ENCODE peak calls at places on chromosome 12, in nine cellular contexts. E is transverse colon, X is A549, F is ovary, B is HepG2, O is K562, P is H1, G is SK-N-SH, Y is stomach. M is an unnamed sample.

GRCh38 chr12:93048646-93049045 is 119.6 kb upstream of the EEA1 start:
- DNase-seq in F (no peak), Y (no peak), E (no peak), P (no peak), O (no peak), X (no peak), B (peak; percentile 84), G (no peak), M (no peak)

GRCh38 chr12:96034631-96035282 is 630 bp downstream of the LTA4H start:
- DNase-seq in X (no peak), Y (no peak), P (no peak), O (peak; percentile 23), B (peak; percentile 22), F (peak; percentile 46), G (peak; percentile 44), E (peak; percentile 40), M (no peak)

GRCh38 chr12:105270671-105271255 is 34.8 kb upstream of the APPL2 start:
- DNase-seq in Y (no peak), B (no peak), G (peak; percentile 17), O (no peak), E (no peak), P (no peak), X (no peak), F (no peak), M (no peak)

GRCh38 chr12:104566244-104566993 is 109.7 kb downstream of the CHST11 start:
- DNase-seq in F (no peak), X (no peak), O (no peak), G (no peak), Y (no peak), P (no peak), E (no peak), B (no peak), M (no peak)

GRCh38 chr12:48961801-48962200 is 4.5 kb upstream of the ARF3 start:
- DNase-seq in P (no peak), X (no peak), E (no peak), Y (no peak), G (no peak), B (no peak), O (no peak), F (no peak), M (no peak)

GRCh38 chr12:53232641-53233538 is 881 bp upstream of the RARG start:
- DNase-seq in G (peak; percentile 75), E (peak; percentile 81), B (no peak), O (no peak), X (peak; percentile 47), F (peak; percentile 56), Y (peak; percentile 70), P (no peak), M (peak; percentile 85)

GRCh38 chr12:69275471-69275891 is 36.1 kb downstream of the CPSF6 start:
- DNase-seq in X (no peak), P (no peak), E (no peak), G (no peak), O (no peak), F (no peak), B (no peak), Y (no peak), M (no peak)

GRCh38 chr12:119020377-119021360 is 39.3 kb downstream of the SRRM4 start:
- DNase-seq in F (no peak), E (peak; percentile 18), O (peak; percentile 72), Y (peak; percentile 46), P (peak; percentile 94), G (peak; percentile 26), X (peak; percentile 48), B (peak; percentile 36), M (no peak)

DNA sequence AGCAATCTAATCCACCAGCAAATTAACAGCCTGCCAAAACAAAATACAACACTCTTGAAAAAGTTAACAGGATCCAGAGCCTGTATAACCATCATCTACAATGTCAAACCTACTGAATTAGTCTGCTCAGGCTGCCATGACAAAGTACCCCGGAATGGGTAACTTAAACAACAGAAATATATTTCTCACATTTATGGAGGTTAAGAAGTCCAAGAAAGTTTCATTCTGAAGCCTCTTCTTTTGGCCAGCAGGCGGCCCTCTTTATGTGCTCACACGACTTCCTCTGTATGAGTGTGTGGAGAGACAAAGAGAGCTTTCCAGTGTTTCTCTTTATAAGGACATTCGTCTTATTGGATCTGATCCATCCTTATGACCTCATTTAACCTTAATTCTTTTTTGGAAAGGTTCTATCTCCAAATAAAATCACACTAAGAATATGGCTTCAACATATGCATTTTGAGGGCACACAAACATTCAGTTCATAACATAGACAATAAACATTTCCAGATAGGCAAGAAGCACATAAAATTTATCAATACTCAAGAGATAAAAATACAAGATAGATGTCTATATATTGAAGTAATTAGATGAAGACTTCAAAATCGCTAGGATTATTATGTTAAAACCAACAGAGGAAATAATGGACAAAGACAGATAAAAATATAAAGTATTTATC is 5.9 kb upstream of the RERG start:
- DNase-seq in Y (peak; percentile 59), G (peak; percentile 26), P (peak; percentile 51), O (peak; percentile 6), E (peak; percentile 42), F (no peak), X (peak; percentile 61), B (peak; percentile 42), M (peak; percentile 80)
- TF ChIP-seq EP300 in Y (no peak), G (no peak), P (no peak), O (no peak), E (no peak), F (no peak), X (no peak), B (no peak), M (no peak)

DNA sequence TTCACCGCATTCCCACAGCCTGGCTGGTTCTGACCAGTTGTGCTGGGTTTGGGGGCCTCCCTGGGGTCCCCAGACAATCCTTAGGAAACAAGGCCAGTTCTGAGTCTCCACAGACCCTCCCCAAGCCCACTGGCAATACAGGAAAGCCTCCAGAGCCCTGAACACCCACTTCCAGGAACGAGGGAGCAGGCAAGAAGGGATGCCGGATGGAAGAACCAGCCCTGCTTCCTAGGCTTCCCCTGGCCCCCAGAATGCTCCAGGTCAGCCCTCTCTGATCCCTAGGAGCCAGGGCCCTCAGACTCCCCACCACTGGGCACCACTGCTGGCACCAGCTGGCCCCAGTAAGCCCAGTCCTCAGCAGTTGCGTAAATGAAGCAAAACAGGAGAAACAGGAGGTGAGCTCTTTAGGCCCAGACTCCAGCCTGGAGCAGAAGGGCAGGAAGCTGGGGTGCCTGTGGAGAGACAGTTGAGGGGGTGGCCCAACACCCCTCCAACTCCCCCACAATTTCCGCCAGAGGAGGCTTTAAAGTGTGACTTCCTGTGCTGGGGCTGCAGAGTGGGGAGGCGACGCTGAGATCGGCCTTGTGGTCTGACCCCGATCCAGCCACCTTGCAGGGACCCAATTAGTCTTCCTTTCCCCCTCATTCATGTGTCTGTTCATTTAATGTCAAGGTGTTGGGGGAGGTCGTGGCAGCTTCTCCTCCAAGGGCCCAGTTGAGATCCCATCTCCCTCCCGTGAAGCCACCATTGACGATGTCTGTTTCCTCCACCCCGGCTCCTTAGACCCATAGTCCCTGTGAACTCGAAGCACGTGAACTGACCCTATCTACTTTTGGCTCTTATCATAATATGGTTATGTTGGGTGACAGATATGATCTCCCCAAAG is 4.8 kb downstream of the TNFRSF1A start:
- DNase-seq in G (no peak), E (peak; percentile 62), O (peak; percentile 73), B (no peak), F (no peak), Y (no peak), X (no peak), P (no peak), M (no peak)
- H3K4me3 ChIP-seq in G (peak overlapping the region; percentile 31), E (peak overlapping the region; percentile 84), O (peak overlapping the region; percentile 39), B (peak overlapping the region; percentile 58), F (peak overlapping the region; percentile 41), Y (peak overlapping the region; percentile 92), X (peak overlapping the region; percentile 91), P (peak overlapping the region; percentile 35), M (peak overlapping the region; percentile 87)

GRCh38 chr12:109857715-109858114 is 22.6 kb downstream of the GLTP start:
- DNase-seq in X (no peak), B (no peak), P (no peak), G (no peak), Y (no peak), E (no peak), F (no peak), O (no peak), M (no peak)
- H3K27ac ChIP-seq in X (no peak overlapping the region), B (no peak overlapping the region), P (no peak overlapping the region), G (no peak overlapping the region), Y (no peak overlapping the region), E (no peak overlapping the region), F (no peak overlapping the region), O (no peak overlapping the region), M (no peak overlapping the region)

DNA sequence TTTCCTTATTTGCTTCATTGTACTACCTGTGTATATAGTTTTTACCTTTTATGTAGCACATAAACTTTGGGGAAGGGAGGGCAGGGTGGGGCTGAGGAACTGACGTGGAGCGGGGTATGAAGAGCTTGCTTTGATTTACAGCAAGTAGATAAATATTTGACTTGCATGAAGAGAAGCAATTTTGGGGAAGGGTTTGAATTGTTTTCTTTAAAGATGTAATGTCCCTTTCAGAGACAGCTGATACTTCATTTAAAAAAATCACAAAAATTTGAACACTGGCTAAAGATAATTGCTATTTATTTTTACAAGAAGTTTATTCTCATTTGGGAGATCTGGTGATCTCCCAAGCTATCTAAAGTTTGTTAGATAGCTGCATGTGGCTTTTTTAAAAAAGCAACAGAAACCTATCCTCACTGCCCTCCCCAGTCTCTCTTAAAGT is 4.1 kb downstream of the CDKN1B start:
- DNase-seq in P (no peak), X (peak; percentile 69), F (no peak), G (no peak), O (peak; percentile 44), E (peak; percentile 54), Y (no peak), B (no peak), M (no peak)
- TF ChIP-seq EP300 in P (no peak), X (no peak), F (no peak), G (no peak), O (no peak), E (no peak), Y (no peak), B (no peak), M (no peak)

GRCh38 chr12:128298091-128298490 is 31.1 kb downstream of the TMEM132C start:
- DNase-seq in G (no peak), F (no peak), Y (no peak), E (no peak), P (no peak), X (no peak), O (no peak), B (no peak), M (no peak)
- H3K4me3 ChIP-seq in G (no peak overlapping the region), F (no peak overlapping the region), Y (no peak overlapping the region), E (no peak overlapping the region), P (no peak overlapping the region), X (no peak overlapping the region), O (no peak overlapping the region), B (no peak overlapping the region), M (no peak overlapping the region)

GRCh38 chr12:71693126-71693525 is 7.2 kb downstream of the TMEM19 start:
- DNase-seq in P (no peak), E (peak; percentile 69), G (no peak), Y (no peak), O (no peak), B (no peak), X (no peak), F (no peak), M (no peak)

GRCh38 chr12:71695782-71696181 is 9.9 kb downstream of the TMEM19 start:
- DNase-seq in X (no peak), Y (no peak), G (no peak), B (no peak), O (no peak), P (no peak), F (no peak), E (no peak), M (no peak)

GRCh38 chr12:71694099-71694820 is 8.4 kb downstream of the TMEM19 start:
- DNase-seq in B (no peak), O (no peak), E (peak; percentile 28), G (no peak), Y (no peak), F (no peak), P (no peak), X (no peak), M (no peak)

GRCh38 chr12:71688961-71689570 is 3.2 kb downstream of the TMEM19 start:
- DNase-seq in X (no peak), E (no peak), F (no peak), B (no peak), P (no peak), O (no peak), Y (no peak), G (no peak), M (no peak)

GRCh38 chr12:71691504-71692129 is 5.7 kb downstream of the TMEM19 start:
- DNase-seq in B (no peak), E (peak; percentile 37), P (no peak), G (no peak), O (no peak), Y (peak; percentile 65), F (no peak), X (no peak), M (no peak)
- H3K27ac ChIP-seq in B (no peak overlapping the region), E (peak overlapping the region; percentile 98), P (no peak overlapping the region), G (no peak overlapping the region), O (no peak overlapping the region), Y (peak overlapping the region; percentile 19), F (no peak overlapping the region), X (no peak overlapping the region), M (no peak overlapping the region)